ENCODE peak calls at places on chromosomes 6 and 20, in five cellular contexts. J is fibroblast of mammary gland, M is Right ventricle myocardium superior, F is uterus, A is choroid plexus epithelial cell. S is an unnamed sample.

GRCh38 chr20:45407783-45408645 is at the start of gene DBNDD2:
- DNase-seq in A (no peak), F (no peak), J (no peak), M (peak), S (no peak)

GRCh38 chr6:3844097-3844463 is 5.1 kb upstream of the FAM50B start:
- DNase-seq in A (peak), J (peak), F (no peak), M (no peak), S (no peak)

GRCh38 chr6:68990313-68990712 is 355.2 kb downstream of the ADGRB3 start:
- DNase-seq in J (no peak), A (no peak), F (no peak), M (no peak), S (no peak)

GRCh38 chr6:38024908-38025307 is 205.4 kb downstream of the ZFAND3 start:
- DNase-seq in F (no peak), A (peak), J (no peak), M (no peak), S (no peak)

GRCh38 chr6:25173951-25174474 is 105.2 kb upstream of the CARMIL1 start:
- DNase-seq in A (peak), M (no peak), J (peak), F (peak), S (peak)

GRCh38 chr20:19560876-19561480 is 197.1 kb upstream of the RIN2 start:
- DNase-seq in M (no peak), J (peak), F (peak), A (peak), S (peak)

GRCh38 chr20:21615617-21616080 is 89.8 kb upstream of the PAX1 start:
- DNase-seq in A (peak), F (no peak), M (no peak), J (peak), S (peak)

GRCh38 chr20:52003415-52003814 is 188.2 kb downstream of the ZFP64 start:
- DNase-seq in A (no peak), F (no peak), J (no peak), M (no peak), S (no peak)

GRCh38 chr6:48714286-48715049 is 603.5 kb upstream of the PTCHD4 start:
- DNase-seq in J (no peak), F (no peak), M (no peak), A (no peak), S (no peak)

GRCh38 chr20:61589055-61589385 is 337.0 kb downstream of the CDH4 start:
- DNase-seq in J (peak), A (peak), M (no peak), F (no peak), S (peak)

GRCh38 chr20:58877374-58878360 is 25.2 kb downstream of the GNAS start:
- DNase-seq in F (no peak), M (no peak), A (no peak), J (no peak), S (no peak)

GRCh38 chr6:166556871-166557322 is 29.6 kb downstream of the RAMACL start:
- DNase-seq in A (peak), M (peak), F (peak), J (peak), S (peak)

GRCh38 chr6:167851349-167851952 is 24.7 kb downstream of the AFDN start:
- DNase-seq in A (no peak), F (no peak), J (no peak), M (no peak), S (no peak)

GRCh38 chr6:3608159-3608558 is 143.4 kb downstream of the PXDC1 start:
- DNase-seq in J (no peak), M (no peak), F (no peak), A (peak), S (no peak)

GRCh38 chr6:110999634-111000270 is 17.9 kb downstream of the RPF2 start:
- DNase-seq in F (no peak), M (no peak), A (peak), J (peak), S (peak)

GRCh38 chr20:57829805-57830514 is 120.1 kb upstream of the PMEPA1 start:
- DNase-seq in M (no peak), J (no peak), A (no peak), F (no peak), S (no peak)

GRCh38 chr20:55685425-55685824 is 319.9 kb downstream of the CBLN4 start:
- DNase-seq in M (no peak), J (no peak), A (no peak), F (no peak), S (no peak)

GRCh38 chr20:11178946-11179654 is 505.3 kb upstream of the JAG1 start:
- DNase-seq in A (peak), M (no peak), F (no peak), J (peak), S (peak)

S was measured in amniotic epithelial cell.